ENCODE peak calls at places on chromosomes 12 and 14, in ten cellular contexts. One of them, this sample, is unnamed.

GRCh38 chr12:39116877-39117276 is 211.5 kb upstream of the CPNE8 start:
- DNase-seq in SK-N-SH: no peak
- DNase-seq in A549: no peak
- DNase-seq in WTC11: no peak
- DNase-seq in HCT116: no peak
- DNase-seq in H1: no peak
- DNase-seq in endothelial cell of umbilical vein: no peak
- DNase-seq in GM12878: no peak
- DNase-seq in K562: no peak
- DNase-seq in HepG2: no peak
- DNase-seq in this sample: no peak

GRCh38 chr14:104512061-104512460 is 67.5 kb upstream of the C14orf180 start:
- DNase-seq in SK-N-SH: no peak
- DNase-seq in A549: no peak
- DNase-seq in WTC11: no peak
- DNase-seq in HCT116: no peak
- DNase-seq in H1: no peak
- DNase-seq in endothelial cell of umbilical vein: no peak
- DNase-seq in GM12878: no peak
- DNase-seq in K562: no peak
- DNase-seq in HepG2: no peak
- DNase-seq in this sample: no peak

GRCh38 chr12:91893476-91893875 is 252.2 kb downstream of the BTG1 start:
- DNase-seq in SK-N-SH: no peak
- DNase-seq in A549: no peak
- DNase-seq in WTC11: no peak
- DNase-seq in HCT116: no peak
- DNase-seq in H1: no peak
- DNase-seq in endothelial cell of umbilical vein: no peak
- DNase-seq in GM12878: no peak
- DNase-seq in K562: no peak
- DNase-seq in HepG2: no peak
- DNase-seq in this sample: no peak

GRCh38 chr12:110921262-110921661 is 883 bp upstream of the MYL2 start:
- DNase-seq in SK-N-SH: no peak
- DNase-seq in A549: peak
- DNase-seq in WTC11: no peak
- DNase-seq in HCT116: no peak
- DNase-seq in H1: no peak
- DNase-seq in endothelial cell of umbilical vein: no peak
- DNase-seq in GM12878: no peak
- DNase-seq in K562: no peak
- DNase-seq in HepG2: no peak
- DNase-seq in this sample: no peak

GRCh38 chr12:132622437-132623071 is 4.0 kb downstream of the P2RX2 start:
- DNase-seq in SK-N-SH: no peak
- DNase-seq in A549: no peak
- DNase-seq in WTC11: no peak
- DNase-seq in HCT116: no peak
- DNase-seq in H1: no peak
- DNase-seq in endothelial cell of umbilical vein: no peak
- DNase-seq in GM12878: no peak
- DNase-seq in K562: no peak
- DNase-seq in HepG2: no peak
- DNase-seq in this sample: peak

GRCh38 chr12:108635201-108635996 is 1.7 kb upstream of the SELPLG start:
- DNase-seq in SK-N-SH: no peak
- DNase-seq in A549: no peak
- DNase-seq in WTC11: no peak
- DNase-seq in HCT116: no peak
- DNase-seq in H1: no peak
- DNase-seq in endothelial cell of umbilical vein: no peak
- DNase-seq in GM12878: peak
- DNase-seq in K562: no peak
- DNase-seq in HepG2: no peak
- DNase-seq in this sample: peak

GRCh38 chr12:93524386-93525133 is 47.9 kb upstream of the SOCS2 start:
- DNase-seq in SK-N-SH: no peak
- DNase-seq in A549: no peak
- DNase-seq in WTC11: no peak
- DNase-seq in HCT116: no peak
- DNase-seq in H1: no peak
- DNase-seq in endothelial cell of umbilical vein: no peak
- DNase-seq in GM12878: no peak
- DNase-seq in K562: no peak
- DNase-seq in HepG2: peak
- DNase-seq in this sample: no peak

GRCh38 chr14:50062438-50063039 is 53.8 kb downstream of the VCPKMT start:
- DNase-seq in SK-N-SH: peak
- DNase-seq in A549: peak
- DNase-seq in WTC11: no peak
- DNase-seq in HCT116: peak
- DNase-seq in H1: no peak
- DNase-seq in endothelial cell of umbilical vein: peak
- DNase-seq in GM12878: peak
- DNase-seq in K562: peak
- DNase-seq in HepG2: peak
- DNase-seq in this sample: peak

GRCh38 chr12:43216490-43216889 is 335.5 kb downstream of the ADAMTS20 start:
- DNase-seq in SK-N-SH: no peak
- DNase-seq in A549: no peak
- DNase-seq in WTC11: no peak
- DNase-seq in HCT116: no peak
- DNase-seq in H1: no peak
- DNase-seq in endothelial cell of umbilical vein: no peak
- DNase-seq in GM12878: no peak
- DNase-seq in K562: no peak
- DNase-seq in HepG2: no peak
- DNase-seq in this sample: no peak

GRCh38 chr12:118773956-118774723 is 207.2 kb upstream of the SRRM4 start:
- DNase-seq in SK-N-SH: peak
- DNase-seq in A549: no peak
- DNase-seq in WTC11: peak
- DNase-seq in HCT116: no peak
- DNase-seq in H1: peak
- DNase-seq in endothelial cell of umbilical vein: no peak
- DNase-seq in GM12878: no peak
- DNase-seq in K562: no peak
- DNase-seq in HepG2: no peak
- DNase-seq in this sample: no peak

DNA sequence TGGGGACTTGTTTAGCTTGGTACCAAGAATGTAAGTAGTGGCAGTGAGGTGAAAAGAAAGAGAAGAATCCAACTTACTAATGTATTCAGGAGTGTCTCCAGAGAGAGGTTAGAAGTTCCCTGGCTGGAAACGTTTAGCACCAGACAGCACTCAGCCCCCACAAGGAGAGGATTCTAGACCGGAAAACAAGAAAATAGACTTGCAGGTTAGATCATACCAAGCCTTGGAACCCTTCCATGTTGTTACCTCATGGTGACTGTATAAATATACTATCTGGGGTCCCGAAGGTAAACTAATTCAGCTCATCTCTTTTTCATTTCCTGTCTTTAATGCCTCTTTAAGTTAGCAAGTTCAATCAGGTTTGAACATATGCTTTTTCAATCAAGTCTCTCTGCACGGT is 79.3 kb downstream of the TBC1D30 start:
- DNase-seq in SK-N-SH: no peak
- DNase-seq in A549: no peak
- DNase-seq in WTC11: no peak
- DNase-seq in HCT116: no peak
- DNase-seq in H1: no peak
- DNase-seq in endothelial cell of umbilical vein: no peak
- DNase-seq in GM12878: no peak
- DNase-seq in K562: no peak
- DNase-seq in HepG2: no peak
- DNase-seq in this sample: no peak
- TF ChIP-seq MAX in SK-N-SH: no peak
- TF ChIP-seq MAX in A549: no peak
- TF ChIP-seq MAX in WTC11: no peak
- TF ChIP-seq MAX in HCT116: no peak
- TF ChIP-seq MAX in H1: no peak
- TF ChIP-seq MAX in endothelial cell of umbilical vein: no peak
- TF ChIP-seq MAX in GM12878: no peak
- TF ChIP-seq MAX in K562: no peak
- TF ChIP-seq MAX in HepG2: no peak
- TF ChIP-seq MAX in this sample: no peak

GRCh38 chr12:48818831-48819590 is 715 bp downstream of the CACNB3 start:
- DNase-seq in SK-N-SH: no peak
- DNase-seq in A549: no peak
- DNase-seq in WTC11: peak
- DNase-seq in HCT116: no peak
- DNase-seq in H1: no peak
- DNase-seq in endothelial cell of umbilical vein: peak
- DNase-seq in GM12878: no peak
- DNase-seq in K562: no peak
- DNase-seq in HepG2: no peak
- DNase-seq in this sample: no peak
- TF ChIP-seq MAX in SK-N-SH: no peak
- TF ChIP-seq MAX in A549: no peak
- TF ChIP-seq MAX in WTC11: peak
- TF ChIP-seq MAX in HCT116: no peak
- TF ChIP-seq MAX in H1: peak
- TF ChIP-seq MAX in endothelial cell of umbilical vein: no peak
- TF ChIP-seq MAX in GM12878: no peak
- TF ChIP-seq MAX in K562: no peak
- TF ChIP-seq MAX in HepG2: no peak
- TF ChIP-seq MAX in this sample: no peak

DNA sequence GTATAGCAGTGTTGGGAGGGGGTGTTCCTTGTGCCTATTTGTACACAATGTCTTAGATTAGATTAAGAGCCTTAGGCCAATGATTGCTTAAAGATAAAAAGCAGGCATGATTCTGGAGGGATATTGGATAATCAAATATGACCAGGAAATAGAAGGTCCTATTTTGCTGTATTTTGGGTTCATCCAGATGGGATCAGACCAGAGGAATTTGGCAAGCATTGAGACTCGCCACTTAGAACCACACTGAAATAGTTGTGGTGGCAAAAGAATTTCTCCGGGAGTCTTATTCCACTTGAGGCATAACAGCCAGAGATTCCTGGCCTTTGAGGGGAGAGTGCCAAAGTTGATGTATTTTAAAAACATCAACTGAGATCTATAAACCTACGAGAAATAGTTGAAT is 327.2 kb downstream of the RAD51B start:
- DNase-seq in SK-N-SH: no peak
- DNase-seq in A549: peak
- DNase-seq in WTC11: no peak
- DNase-seq in HCT116: peak
- DNase-seq in H1: no peak
- DNase-seq in endothelial cell of umbilical vein: no peak
- DNase-seq in GM12878: no peak
- DNase-seq in K562: no peak
- DNase-seq in HepG2: no peak
- DNase-seq in this sample: no peak
- TF ChIP-seq MAX in SK-N-SH: peak
- TF ChIP-seq MAX in A549: peak
- TF ChIP-seq MAX in WTC11: no peak
- TF ChIP-seq MAX in HCT116: no peak
- TF ChIP-seq MAX in H1: no peak
- TF ChIP-seq MAX in endothelial cell of umbilical vein: no peak
- TF ChIP-seq MAX in GM12878: no peak
- TF ChIP-seq MAX in K562: no peak
- TF ChIP-seq MAX in HepG2: no peak
- TF ChIP-seq MAX in this sample: no peak

GRCh38 chr14:29215853-29216252 is 449.3 kb downstream of the FOXG1 start:
- DNase-seq in SK-N-SH: no peak
- DNase-seq in A549: no peak
- DNase-seq in WTC11: no peak
- DNase-seq in HCT116: no peak
- DNase-seq in H1: no peak
- DNase-seq in endothelial cell of umbilical vein: peak
- DNase-seq in GM12878: no peak
- DNase-seq in K562: no peak
- DNase-seq in HepG2: no peak
- DNase-seq in this sample: no peak
- TF ChIP-seq MAX in SK-N-SH: no peak
- TF ChIP-seq MAX in A549: no peak
- TF ChIP-seq MAX in WTC11: no peak
- TF ChIP-seq MAX in HCT116: no peak
- TF ChIP-seq MAX in H1: no peak
- TF ChIP-seq MAX in endothelial cell of umbilical vein: no peak
- TF ChIP-seq MAX in GM12878: no peak
- TF ChIP-seq MAX in K562: no peak
- TF ChIP-seq MAX in HepG2: no peak
- TF ChIP-seq MAX in this sample: no peak

GRCh38 chr14:101291390-101291789 is 269.9 kb upstream of the DIO3 start:
- DNase-seq in SK-N-SH: no peak
- DNase-seq in A549: no peak
- DNase-seq in WTC11: no peak
- DNase-seq in HCT116: no peak
- DNase-seq in H1: no peak
- DNase-seq in endothelial cell of umbilical vein: no peak
- DNase-seq in GM12878: no peak
- DNase-seq in K562: no peak
- DNase-seq in HepG2: no peak
- DNase-seq in this sample: no peak

GRCh38 chr14:101289230-101289690 is 272.0 kb upstream of the DIO3 start:
- DNase-seq in SK-N-SH: no peak
- DNase-seq in A549: no peak
- DNase-seq in WTC11: no peak
- DNase-seq in HCT116: no peak
- DNase-seq in H1: no peak
- DNase-seq in endothelial cell of umbilical vein: no peak
- DNase-seq in GM12878: no peak
- DNase-seq in K562: no peak
- DNase-seq in HepG2: peak
- DNase-seq in this sample: no peak

GRCh38 chr14:101288436-101289229 is 272.7 kb upstream of the DIO3 start:
- DNase-seq in SK-N-SH: no peak
- DNase-seq in A549: no peak
- DNase-seq in WTC11: no peak
- DNase-seq in HCT116: no peak
- DNase-seq in H1: no peak
- DNase-seq in endothelial cell of umbilical vein: no peak
- DNase-seq in GM12878: no peak
- DNase-seq in K562: no peak
- DNase-seq in HepG2: peak
- DNase-seq in this sample: peak

GRCh38 chr14:101290681-101291080 is 270.6 kb upstream of the DIO3 start:
- DNase-seq in SK-N-SH: no peak
- DNase-seq in A549: no peak
- DNase-seq in WTC11: no peak
- DNase-seq in HCT116: no peak
- DNase-seq in H1: no peak
- DNase-seq in endothelial cell of umbilical vein: no peak
- DNase-seq in GM12878: no peak
- DNase-seq in K562: no peak
- DNase-seq in HepG2: no peak
- DNase-seq in this sample: no peak

GRCh38 chr14:101289911-101290310 is 271.4 kb upstream of the DIO3 start:
- DNase-seq in SK-N-SH: no peak
- DNase-seq in A549: no peak
- DNase-seq in WTC11: no peak
- DNase-seq in HCT116: no peak
- DNase-seq in H1: no peak
- DNase-seq in endothelial cell of umbilical vein: no peak
- DNase-seq in GM12878: no peak
- DNase-seq in K562: no peak
- DNase-seq in HepG2: no peak
- DNase-seq in this sample: no peak
- TF ChIP-seq MAX in SK-N-SH: no peak
- TF ChIP-seq MAX in A549: no peak
- TF ChIP-seq MAX in WTC11: no peak
- TF ChIP-seq MAX in HCT116: no peak
- TF ChIP-seq MAX in H1: no peak
- TF ChIP-seq MAX in endothelial cell of umbilical vein: no peak
- TF ChIP-seq MAX in GM12878: no peak
- TF ChIP-seq MAX in K562: no peak
- TF ChIP-seq MAX in HepG2: no peak
- TF ChIP-seq MAX in this sample: no peak

This sample was measured in NB4.